ENCODE peak calls at places on chromosomes 13 and 19, in seven cellular contexts. L is non-pigmented ciliary epithelial cell; D is NCI-H1105 treated with DMSO at 0.1 percent for 48 hours; P is CD8-positive, alpha-beta T cell; X is hepatic stellate cell; Z is ovary; H is endothelial cell. O is an unnamed sample.

GRCh38 chr13:24270639-24271131 is 38.7 kb upstream of the C1QTNF9 start:
- DNase-seq in L (peak), D (no peak), P (peak), X (peak), Z (peak), H (no peak), O (no peak)

GRCh38 chr19:38852231-38853044 is 2.7 kb upstream of the HNRNPL start:
- DNase-seq in L (no peak), D (no peak), P (peak), X (peak), Z (peak), H (peak), O (no peak)

GRCh38 chr19:43789029-43789428 is 8.3 kb upstream of the KCNN4 start:
- DNase-seq in L (no peak), D (no peak), P (no peak), X (no peak), Z (no peak), H (peak), O (no peak)

GRCh38 chr19:9645466-9645865 is 24.4 kb upstream of the ZNF561 start:
- DNase-seq in L (no peak), D (no peak), P (no peak), X (no peak), Z (no peak), H (no peak), O (no peak)

GRCh38 chr13:109135018-109135417 is 505.6 kb downstream of the MYO16 start:
- DNase-seq in L (no peak), D (no peak), P (no peak), X (no peak), Z (no peak), H (no peak), O (no peak)

GRCh38 chr19:49167857-49168409 is 10.3 kb downstream of the TRPM4 start:
- DNase-seq in L (no peak), D (no peak), P (no peak), X (no peak), Z (no peak), H (no peak), O (no peak)

GRCh38 chr13:48621056-48621455 is 32.7 kb upstream of the CYSLTR2 start:
- DNase-seq in L (no peak), D (no peak), P (no peak), X (no peak), Z (no peak), H (no peak), O (no peak)

GRCh38 chr13:45231722-45232121 is 30.9 kb upstream of the KCTD4 start:
- DNase-seq in L (no peak), D (peak), P (no peak), X (peak), Z (no peak), H (no peak), O (no peak)

GRCh38 chr19:14383898-14384669 is 2.8 kb downstream of the ADGRE5 start:
- DNase-seq in L (no peak), D (no peak), P (peak), X (peak), Z (no peak), H (no peak), O (no peak)

GRCh38 chr13:113166266-113166665 is 7.8 kb downstream of the PROZ start:
- DNase-seq in L (no peak), D (no peak), P (no peak), X (no peak), Z (no peak), H (no peak), O (no peak)